ENCODE peak calls at places on chromosomes 2 and 18, in five cellular contexts. M, S, K, X and L are unnamed samples.

GRCh38 chr2:224155896-224156295 is 116.8 kb upstream of the SERPINE2 start:
- DNase-seq in K (no peak), X (no peak), S (no peak), M (no peak), L (no peak)

GRCh38 chr18:27964811-27965210 is 212.1 kb downstream of the CDH2 start:
- DNase-seq in S (no peak), M (no peak), K (no peak), X (peak; percentile 2), L (no peak)

GRCh38 chr2:212892193-212892592 is 259.2 kb downstream of the IKZF2 start:
- DNase-seq in X (no peak), M (peak; percentile 46), S (no peak), K (no peak), L (no peak)

GRCh38 chr2:222904557-222905258 is 43.9 kb downstream of the ACSL3 start:
- DNase-seq in M (no peak), K (no peak), S (no peak), X (peak; percentile 12), L (no peak)

GRCh38 chr2:19295998-19296502 is 62.4 kb downstream of the OSR1 start:
- DNase-seq in M (no peak), S (no peak), K (no peak), X (no peak), L (peak; percentile 26)

GRCh38 chr18:49812321-49813070 is 837 bp downstream of the ACAA2 start:
- DNase-seq in S (no peak), M (no peak), X (no peak), K (no peak), L (no peak)

GRCh38 chr2:46256563-46257142 is 40.6 kb upstream of the EPAS1 start:
- DNase-seq in M (no peak), K (no peak), X (no peak), S (no peak), L (no peak)

GRCh38 chr2:61816480-61817355 is 37.1 kb downstream of the FAM161A start:
- DNase-seq in S (no peak), M (no peak), X (no peak), K (no peak), L (no peak)

GRCh38 chr2:10707831-10708230 is 13.6 kb upstream of the ATP6V1C2 start:
- DNase-seq in K (no peak), S (no peak), X (no peak), M (no peak), L (no peak)

GRCh38 chr2:127437056-127437455 is 18.8 kb downstream of the PROC start:
- DNase-seq in M (no peak), X (no peak), K (no peak), S (no peak), L (peak; percentile 62)

GRCh38 chr2:220628252-220628651 is 943.9 kb downstream of the EPHA4 start:
- DNase-seq in S (no peak), M (no peak), K (no peak), X (no peak), L (no peak)

GRCh38 chr2:107932986-107933385 is 53.3 kb upstream of the SLC5A7 start:
- DNase-seq in S (no peak), M (no peak), K (no peak), X (no peak), L (no peak)

GRCh38 chr2:171913517-171913916 is 8.7 kb upstream of the HAT1 start:
- DNase-seq in M (no peak), S (no peak), X (no peak), K (no peak), L (no peak)

GRCh38 chr2:216316743-216317142 is 55.5 kb downstream of the MARCHF4 start:
- DNase-seq in X (peak; percentile 73), S (no peak), M (no peak), K (peak; percentile 85), L (peak; percentile 45)

GRCh38 chr2:238784671-238785527 is 63.0 kb upstream of the TWIST2 start:
- DNase-seq in X (peak; percentile 72), S (peak; percentile 89), K (peak; percentile 60), M (peak; percentile 48), L (no peak)

GRCh38 chr18:46469186-46469915 is 187.7 kb downstream of the LOXHD1 start:
- DNase-seq in S (no peak), M (no peak), K (no peak), X (no peak), L (no peak)

GRCh38 chr2:236753611-236754010 is 184.0 kb downstream of the ACKR3 start:
- DNase-seq in M (no peak), S (no peak), X (no peak), K (no peak), L (no peak)

GRCh38 chr18:79326413-79327198 is 69.1 kb upstream of the NFATC1 start:
- DNase-seq in M (no peak), S (no peak), X (no peak), K (no peak), L (no peak)

GRCh38 chr18:76697441-76697901 is 124.9 kb upstream of the ZNF236 start:
- DNase-seq in X (no peak), M (no peak), K (no peak), S (no peak), L (no peak)

GRCh38 chr2:73291461-73292315 is 1.7 kb downstream of the EGR4 start:
- DNase-seq in X (no peak), K (peak; percentile 49), M (no peak), S (no peak), L (no peak)

GRCh38 chr2:95323347-95324155 is 26.4 kb downstream of the KCNIP3 start:
- DNase-seq in S (no peak), M (peak; percentile 25), K (peak; percentile 32), X (peak; percentile 70), L (no peak)

GRCh38 chr18:76459312-76459686 is 35.7 kb downstream of the ZNF516 start:
- DNase-seq in X (no peak), M (no peak), K (no peak), S (no peak), L (no peak)

GRCh38 chr2:241901018-241901380 is 31.5 kb downstream of the RTP5 start:
- DNase-seq in K (no peak), S (peak; percentile 53), M (no peak), X (no peak), L (no peak)

GRCh38 chr2:20221169-20221938 is 3.6 kb downstream of the SDC1 start:
- DNase-seq in S (peak; percentile 43), M (no peak), K (no peak), X (no peak), L (no peak)

GRCh38 chr2:120429586-120430500 is 83.9 kb downstream of the INHBB start:
- DNase-seq in M (no peak), S (no peak), K (no peak), X (no peak), L (no peak)

DNA sequence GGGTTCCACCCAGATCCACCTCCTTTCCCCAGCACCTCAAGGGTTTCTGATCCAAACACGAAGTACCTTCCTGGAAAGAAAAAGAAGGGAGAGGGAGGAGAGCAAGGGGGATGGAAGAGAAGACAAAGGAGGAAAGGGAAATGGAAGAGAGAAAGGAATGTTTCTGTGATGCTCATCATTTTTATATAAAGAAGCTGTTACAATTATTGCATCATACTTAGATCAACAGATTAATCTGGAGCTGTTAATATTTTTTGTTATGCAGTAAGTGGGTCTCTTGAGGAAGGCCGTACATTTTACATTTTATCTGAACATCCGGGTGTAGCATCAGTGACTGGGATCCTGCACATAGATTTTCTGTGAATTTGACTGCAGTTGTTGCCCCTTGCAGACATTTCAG is 60.6 kb upstream of the NEDD4L start:
- DNase-seq in S (no peak), X (no peak), M (no peak), K (no peak), L (no peak)
- TF ChIP-seq POLR2A in S (no peak), X (no peak), M (no peak), K (no peak), L (no peak)

DNA sequence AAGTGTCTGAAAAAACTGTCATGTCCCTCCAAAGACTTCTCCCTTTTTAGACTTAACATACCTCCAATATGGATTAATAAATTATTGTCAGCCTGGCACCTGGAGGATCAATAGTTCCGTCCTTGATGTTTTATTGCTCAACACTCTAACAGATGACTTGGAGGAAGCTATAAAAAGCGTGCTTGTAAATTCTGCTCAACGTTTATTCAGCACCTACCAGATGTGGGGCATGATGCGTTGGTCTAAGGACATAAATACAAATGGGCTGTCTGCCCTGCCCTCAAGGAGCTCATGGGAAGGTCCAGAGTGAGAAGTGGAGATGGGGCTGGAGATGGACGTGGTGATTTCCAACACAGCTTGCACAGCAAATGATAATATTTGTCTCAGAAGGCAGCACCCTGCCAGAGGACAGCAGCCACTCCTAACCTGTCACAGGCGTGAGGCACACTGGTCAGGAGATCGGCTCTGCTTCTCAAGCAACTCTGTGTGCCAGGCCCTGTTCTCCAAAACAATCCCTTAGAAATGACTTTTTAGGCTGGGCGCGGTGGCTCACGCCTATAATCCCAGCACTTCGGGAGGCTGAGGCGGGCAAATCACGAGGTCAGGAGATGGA is 25.5 kb upstream of the ZCCHC2 start:
- DNase-seq in K (no peak), M (no peak), X (no peak), S (no peak), L (no peak)
- TF ChIP-seq POLR2A in K (no peak), M (no peak), X (no peak), S (no peak), L (no peak)

GRCh38 chr2:175167076-175167791 is 769 bp downstream of the ATF2 start:
- DNase-seq in X (no peak), M (peak; percentile 40), S (peak; percentile 71), K (peak; percentile 28), L (no peak)

GRCh38 chr2:175168564-175168945 is 552 bp upstream of the ATF2 start:
- DNase-seq in X (no peak), S (no peak), M (no peak), K (no peak), L (no peak)

GRCh38 chr2:175169191-175169590 is 1.2 kb upstream of the ATF2 start:
- DNase-seq in K (no peak), X (no peak), M (no peak), S (no peak), L (no peak)

GRCh38 chr2:175166216-175166824 is 1.7 kb downstream of the ATF2 start:
- DNase-seq in S (no peak), K (no peak), M (no peak), X (no peak), L (no peak)

GRCh38 chr2:175167792-175168563 is at the start of gene ATF2:
- DNase-seq in X (peak; percentile 79), S (peak; percentile 99), M (peak; percentile 100), K (peak; percentile 90), L (peak; percentile 100)
- TF ChIP-seq POLR2A in X (peak; percentile 57), S (peak; percentile 35), M (peak; percentile 98), K (peak; percentile 62), L (peak; percentile 24)

DNA sequence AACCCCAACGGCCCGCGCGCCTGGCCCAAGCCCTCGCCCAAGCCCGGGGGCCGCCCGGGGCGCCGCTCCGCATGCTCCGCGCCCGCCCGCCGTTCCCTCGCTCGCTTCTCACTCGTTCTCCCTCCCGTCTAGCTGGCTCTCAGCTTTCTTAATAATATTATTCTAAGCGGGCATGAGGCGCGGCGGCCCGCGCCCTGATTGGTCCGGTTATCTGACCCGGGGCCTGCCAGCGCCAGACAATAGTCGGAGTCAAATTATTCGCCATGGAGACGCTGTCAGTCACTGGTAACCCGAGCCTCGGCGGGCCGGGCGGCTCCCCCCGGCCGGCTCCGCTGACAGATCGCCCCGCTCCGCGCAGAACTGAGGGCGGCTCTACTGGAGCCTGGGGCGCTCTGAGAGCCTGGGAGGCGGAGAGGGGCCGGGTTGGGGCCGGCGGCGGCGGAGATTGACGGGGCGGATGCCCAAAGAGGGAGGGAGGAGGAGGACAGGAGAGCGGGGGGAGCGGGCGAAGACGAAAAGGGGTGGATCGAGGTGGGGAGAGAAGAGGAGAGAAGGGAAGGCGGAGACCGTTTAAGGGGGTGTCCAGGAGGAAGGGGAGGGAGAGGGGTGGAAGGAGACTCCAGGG is at the start of gene SIX2:
- DNase-seq in K (peak; percentile 81), X (no peak), M (peak; percentile 41), S (peak; percentile 92), L (peak; percentile 94)
- TF ChIP-seq POLR2A in K (no peak), X (peak; percentile 23), M (no peak), S (no peak), L (no peak)

GRCh38 chr2:136225950-136226835 is 108.2 kb upstream of the CXCR4 start:
- DNase-seq in X (no peak), M (no peak), S (no peak), K (no peak), L (no peak)
- TF ChIP-seq POLR2A in X (no peak), M (no peak), S (no peak), K (no peak), L (no peak)